ENCODE peak calls at places on chromosome 15, in five cellular contexts. Z, I, X, D and N are unnamed samples.

GRCh38 chr15:84824260-84824690 is 7.1 kb downstream of the ALPK3 start:
- DNase-seq in Z (no peak), I (peak; percentile 50), X (no peak), D (no peak), N (no peak)

GRCh38 chr15:51917493-51917892 is 54.1 kb downstream of the LEO1 start:
- DNase-seq in Z (peak; percentile 29), I (peak; percentile 50), X (no peak), D (peak; percentile 12), N (no peak)

GRCh38 chr15:95498956-95499355 is 831.5 kb upstream of the NR2F2 start:
- DNase-seq in Z (no peak), I (no peak), X (no peak), D (no peak), N (no peak)

GRCh38 chr15:49830411-49830810 is 209.6 kb downstream of the DTWD1 start:
- DNase-seq in Z (no peak), I (no peak), X (no peak), D (no peak), N (no peak)

GRCh38 chr15:91652610-91653207 is 200.8 kb upstream of the SLCO3A1 start:
- DNase-seq in Z (no peak), I (no peak), X (no peak), D (no peak), N (no peak)

GRCh38 chr15:38685686-38686339 is 121.2 kb upstream of the RASGRP1 start:
- DNase-seq in Z (no peak), I (no peak), X (no peak), D (no peak), N (no peak)

GRCh38 chr15:29131336-29132109 is 138.1 kb downstream of the NSMCE3 start:
- DNase-seq in Z (no peak), I (no peak), X (no peak), D (no peak), N (no peak)

GRCh38 chr15:37135225-37135624 is 34.9 kb upstream of the MEIS2 start:
- DNase-seq in Z (peak; percentile 50), I (no peak), X (no peak), D (no peak), N (no peak)

GRCh38 chr15:98621021-98621420 is 27.3 kb upstream of the IGF1R start:
- DNase-seq in Z (no peak), I (no peak), X (no peak), D (no peak), N (no peak)

GRCh38 chr15:99706557-99707303 is 26.5 kb downstream of the LYSMD4 start:
- DNase-seq in Z (no peak), I (no peak), X (no peak), D (no peak), N (no peak)

GRCh38 chr15:45179221-45179985 is 8.4 kb downstream of the SHF start:
- DNase-seq in Z (peak; percentile 56), I (peak; percentile 48), X (peak; percentile 59), D (no peak), N (no peak)

GRCh38 chr15:85757073-85757938 is 37.4 kb downstream of the KLHL25 start:
- DNase-seq in Z (no peak), I (no peak), X (no peak), D (no peak), N (peak; percentile 0)

GRCh38 chr15:36484038-36484778 is 95.2 kb upstream of the CDIN1 start:
- DNase-seq in Z (no peak), I (no peak), X (no peak), D (no peak), N (no peak)

GRCh38 chr15:65550681-65551098 is 20.4 kb downstream of the HACD3 start:
- DNase-seq in Z (no peak), I (no peak), X (no peak), D (no peak), N (no peak)

GRCh38 chr15:60162911-60163310 is 158.8 kb downstream of the FOXB1 start:
- DNase-seq in Z (no peak), I (no peak), X (no peak), D (no peak), N (no peak)

GRCh38 chr15:77415450-77416448 is 4.2 kb downstream of the PEAK1 start:
- DNase-seq in Z (no peak), I (no peak), X (no peak), D (no peak), N (no peak)

GRCh38 chr15:62394079-62394478 is 229.0 kb upstream of the C2CD4B start:
- DNase-seq in Z (no peak), I (no peak), X (no peak), D (no peak), N (no peak)
- TF ChIP-seq POLR2AphosphoS5 in Z (no peak), I (no peak), X (no peak), D (no peak), N (no peak)

GRCh38 chr15:73986776-73987056 is 5.4 kb downstream of the STOML1 start:
- DNase-seq in Z (no peak), I (no peak), X (no peak), D (no peak), N (no peak)

GRCh38 chr15:73986055-73986775 is 5.9 kb downstream of the STOML1 start:
- DNase-seq in Z (no peak), I (no peak), X (no peak), D (no peak), N (no peak)

GRCh38 chr15:73983773-73984172 is 8.3 kb downstream of the STOML1 start:
- DNase-seq in Z (no peak), I (no peak), X (no peak), D (no peak), N (no peak)

GRCh38 chr15:73984208-73984979 is 7.7 kb downstream of the STOML1 start:
- DNase-seq in Z (no peak), I (no peak), X (no peak), D (no peak), N (no peak)

GRCh38 chr15:73985101-73985873 is 6.8 kb downstream of the STOML1 start:
- DNase-seq in Z (no peak), I (no peak), X (no peak), D (no peak), N (no peak)
- H3K27ac ChIP-seq in Z (no peak overlapping the region), I (no peak overlapping the region), X (peak overlapping the region; percentile 75), D (peak overlapping the region; percentile 41), N (peak overlapping the region; percentile 98)

GRCh38 chr15:48625126-48625525 is 20.4 kb downstream of the FBN1 start:
- DNase-seq in Z (no peak), I (no peak), X (no peak), D (no peak), N (no peak)

GRCh38 chr15:48628832-48629231 is 16.7 kb downstream of the FBN1 start:
- DNase-seq in Z (no peak), I (no peak), X (no peak), D (no peak), N (no peak)

GRCh38 chr15:48624700-48625099 is 20.8 kb downstream of the FBN1 start:
- DNase-seq in Z (no peak), I (no peak), X (no peak), D (no peak), N (no peak)

GRCh38 chr15:48630245-48630644 is 15.3 kb downstream of the FBN1 start:
- DNase-seq in Z (no peak), I (no peak), X (no peak), D (no peak), N (no peak)

DNA sequence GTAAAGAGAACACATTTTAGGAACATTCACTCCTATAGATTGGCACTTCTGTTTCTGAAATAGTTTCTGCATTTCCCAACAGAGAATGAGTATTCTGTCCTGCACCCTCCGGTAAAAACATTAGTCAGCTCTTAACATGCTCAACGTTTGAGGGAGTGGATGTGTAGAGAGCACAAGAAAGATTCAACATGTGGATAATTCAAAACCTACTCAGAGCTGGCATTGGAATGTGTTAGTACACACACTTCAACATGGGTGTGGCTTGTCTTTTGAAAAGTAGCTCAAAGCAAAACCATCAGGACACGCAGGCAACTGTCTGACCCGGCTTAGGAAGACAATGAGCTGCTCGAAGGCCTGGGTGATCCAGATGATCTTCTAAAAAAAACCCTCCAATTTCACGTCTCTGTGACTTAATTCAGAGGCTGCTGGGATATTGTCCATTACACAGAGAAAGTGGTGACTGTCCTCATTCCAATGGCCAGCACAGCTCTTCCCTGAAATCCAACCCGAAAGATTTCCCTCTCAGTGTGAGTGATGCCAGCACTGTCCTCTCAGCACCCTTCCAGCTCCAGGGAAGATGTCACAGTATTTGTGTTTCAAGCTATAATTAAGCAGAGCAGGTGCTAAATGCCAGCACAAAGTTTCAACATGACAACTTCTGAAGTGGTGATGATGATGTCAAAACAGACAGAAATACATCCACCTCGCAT is 18.1 kb downstream of the FBN1 start:
- DNase-seq in Z (no peak), I (no peak), X (no peak), D (no peak), N (no peak)
- TF ChIP-seq POLR2AphosphoS5 in Z (no peak), I (no peak), X (no peak), D (no peak), N (no peak)

GRCh38 chr15:34796847-34797246 is 1.5 kb upstream of the ACTC1 start:
- DNase-seq in Z (no peak), I (no peak), X (no peak), D (no peak), N (no peak)

GRCh38 chr15:34793901-34794300 is 1.4 kb downstream of the ACTC1 start:
- DNase-seq in Z (no peak), I (no peak), X (no peak), D (no peak), N (no peak)

GRCh38 chr15:34794590-34795206 is 651 bp downstream of the ACTC1 start:
- DNase-seq in Z (no peak), I (no peak), X (no peak), D (no peak), N (no peak)

GRCh38 chr15:34793071-34793470 is 2.3 kb downstream of the ACTC1 start:
- DNase-seq in Z (no peak), I (no peak), X (no peak), D (no peak), N (no peak)

DNA sequence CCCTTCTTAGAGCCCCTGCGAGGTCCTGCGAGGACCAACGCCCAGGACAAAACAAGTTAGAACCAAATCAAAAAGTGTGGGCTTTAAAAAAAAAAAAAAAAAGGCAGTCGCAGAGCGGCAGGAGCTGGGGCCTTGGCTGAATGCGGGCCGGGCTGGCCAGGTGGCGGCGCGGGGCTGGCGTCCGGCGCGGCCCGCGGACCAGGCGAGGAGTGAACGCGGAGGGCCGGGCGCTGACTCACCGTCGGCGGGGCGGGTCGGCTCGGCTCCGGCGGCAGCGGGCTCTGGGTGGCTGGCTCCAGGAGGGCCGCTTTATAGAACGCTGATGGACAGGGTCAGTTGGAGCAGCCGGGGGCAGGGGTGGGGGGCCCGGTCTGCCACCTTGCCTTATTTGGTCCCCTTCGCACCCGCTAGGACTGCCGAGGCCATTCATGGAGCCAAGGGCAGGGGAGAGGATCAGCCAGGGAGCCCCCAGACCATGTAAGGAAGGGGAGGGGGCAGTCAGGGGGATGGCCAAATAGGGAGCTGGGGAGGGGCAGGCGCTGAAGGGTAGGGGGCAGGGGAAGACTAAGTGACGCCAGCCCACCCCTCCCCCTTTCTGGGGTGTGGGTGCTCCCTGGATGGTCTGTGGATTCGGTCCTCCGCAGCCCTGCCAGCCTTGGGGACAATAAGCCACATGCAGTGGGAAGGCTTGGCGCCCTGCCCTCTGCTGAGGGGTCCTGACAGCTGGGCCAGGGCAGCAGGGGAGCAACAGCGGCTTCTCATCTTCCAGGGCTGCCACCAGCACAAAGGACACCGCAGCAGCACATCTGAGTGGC is at the start of gene ACTC1:
- DNase-seq in Z (peak; percentile 57), I (no peak), X (peak; percentile 27), D (no peak), N (no peak)
- H3K27ac ChIP-seq in Z (no peak within 1 kb of the TSS), I (no peak within 1 kb of the TSS), X (peak within 1 kb of the TSS; percentile 1), D (no peak within 1 kb of the TSS), N (no peak within 1 kb of the TSS)

GRCh38 chr15:41860049-41860828 is 21.6 kb downstream of the PLA2G4B start:
- DNase-seq in Z (no peak), I (peak; percentile 48), X (no peak), D (no peak), N (no peak)
- TF ChIP-seq POLR2AphosphoS5 in Z (no peak), I (no peak), X (no peak), D (no peak), N (no peak)